ENCODE peak calls at places on chromosomes 12 and 14, in seven cellular contexts. U is HCEC 1CT; V is stimulated activated CD4-positive, alpha-beta T cell treated with anti-CD3 and anti-CD28 coated beads, Interleukin-12 subunit alpha, Interleukin-12 subunit beta, amount 100 ng/mL, for 24 hours; D is brain microvascular endothelial cell; S is foreskin melanocyte; C is fibroblast of lung; K is left colon. R is an unnamed sample.

GRCh38 chr12:62260733-62261683 is 804 bp downstream of the USP15 start:
- DNase-seq in D (peak; percentile 29), S (peak; percentile 24), U (peak; percentile 41), K (peak; percentile 65), V (no peak), C (peak; percentile 58), R (peak; percentile 30)

GRCh38 chr12:116044181-116044580 is 233.3 kb downstream of the MED13L start:
- DNase-seq in C (peak; percentile 50), V (no peak), S (no peak), U (no peak), D (peak; percentile 29), K (no peak), R (no peak)

GRCh38 chr14:68574906-68575305 is 218.0 kb downstream of the ZFP36L1 start:
- DNase-seq in C (peak; percentile 65), D (no peak), S (peak; percentile 51), V (no peak), U (peak; percentile 42), K (no peak), R (no peak)

GRCh38 chr12:100372846-100373245 is 16.0 kb downstream of the SLC17A8 start:
- DNase-seq in K (no peak), V (no peak), D (no peak), C (no peak), U (no peak), S (no peak), R (no peak)

GRCh38 chr12:123105427-123105826 is 45.5 kb downstream of the PITPNM2 start:
- DNase-seq in S (no peak), U (no peak), K (no peak), V (no peak), D (no peak), C (no peak), R (no peak)

GRCh38 chr12:115960-116915 is 49.7 kb downstream of the IQSEC3 start:
- DNase-seq in S (no peak), V (no peak), D (no peak), K (no peak), C (no peak), U (no peak), R (no peak)

GRCh38 chr12:32440120-32440865 is 40.9 kb downstream of the FGD4 start:
- DNase-seq in C (no peak), S (no peak), U (no peak), K (no peak), V (no peak), D (no peak), R (no peak)

GRCh38 chr14:86574026-86574777 is 1044.3 kb downstream of the FLRT2 start:
- DNase-seq in D (peak; percentile 38), C (peak; percentile 57), U (no peak), V (no peak), S (no peak), K (no peak), R (no peak)

GRCh38 chr14:88518592-88519512 is 36.0 kb downstream of the PTPN21 start:
- DNase-seq in S (peak; percentile 6), U (peak; percentile 78), V (no peak), K (no peak), C (peak; percentile 80), D (peak; percentile 69), R (no peak)

GRCh38 chr14:92473261-92473946 is 40.2 kb upstream of the RIN3 start:
- DNase-seq in C (peak; percentile 35), D (peak; percentile 60), U (peak; percentile 84), S (no peak), V (no peak), K (no peak), R (no peak)

GRCh38 chr12:117498256-117498655 is 136.8 kb upstream of the NOS1 start:
- DNase-seq in U (no peak), S (no peak), C (no peak), V (no peak), D (no peak), K (no peak), R (no peak)

GRCh38 chr12:13661005-13661887 is 320.2 kb downstream of the GRIN2B start:
- DNase-seq in K (peak; percentile 64), C (peak; percentile 36), V (no peak), S (peak; percentile 24), D (peak; percentile 38), U (peak; percentile 16), R (peak; percentile 22)

GRCh38 chr12:107684990-107685359 is 624 bp upstream of the PWP1 start:
- DNase-seq in C (peak; percentile 26), K (peak; percentile 46), U (peak; percentile 15), D (peak; percentile 23), S (peak; percentile 67), V (no peak), R (no peak)

GRCh38 chr12:91637789-91638624 is 455.4 kb upstream of the DCN start:
- DNase-seq in S (no peak), V (no peak), D (no peak), U (no peak), K (no peak), C (no peak), R (no peak)

GRCh38 chr12:121893901-121894540 is 5.4 kb downstream of the PSMD9 start:
- DNase-seq in U (peak; percentile 63), V (no peak), C (peak; percentile 67), D (peak; percentile 53), S (peak; percentile 69), K (no peak), R (no peak)

GRCh38 chr12:131105736-131106356 is 152.1 kb downstream of the ADGRD1 start:
- DNase-seq in C (no peak), D (no peak), S (no peak), U (no peak), K (no peak), V (peak; percentile 31), R (no peak)

GRCh38 chr12:15534322-15534721 is 212.0 kb downstream of the PTPRO start:
- DNase-seq in S (no peak), K (no peak), U (no peak), V (no peak), C (peak; percentile 21), D (no peak), R (peak; percentile 14)

GRCh38 chr12:124915249-124916236 is 1.1 kb upstream of the UBC start:
- DNase-seq in C (no peak), U (peak; percentile 60), S (no peak), V (no peak), D (no peak), K (peak; percentile 76), R (peak; percentile 31)

GRCh38 chr12:78210894-78211302 is 380.2 kb downstream of the NAV3 start:
- DNase-seq in U (peak; percentile 80), K (no peak), S (peak; percentile 47), V (no peak), D (peak; percentile 57), C (peak; percentile 85), R (no peak)

GRCh38 chr14:45526715-45527549 is 273.9 kb upstream of the MIS18BP1 start:
- DNase-seq in V (no peak), U (no peak), S (peak; percentile 38), C (no peak), D (peak; percentile 18), K (no peak), R (peak; percentile 56)

GRCh38 chr12:109458771-109459208 is 18.3 kb downstream of the KCTD10 start:
- DNase-seq in C (peak; percentile 52), V (no peak), U (no peak), K (no peak), S (no peak), D (peak; percentile 40), R (no peak)

GRCh38 chr14:35808076-35808657 is 928 bp downstream of the RALGAPA1 start:
- DNase-seq in V (no peak), S (no peak), U (no peak), K (peak; percentile 54), C (peak; percentile 10), D (no peak), R (no peak)

GRCh38 chr12:12449533-12450025 is 92.7 kb downstream of the BORCS5 start:
- DNase-seq in V (no peak), D (no peak), U (no peak), S (no peak), K (no peak), C (no peak), R (no peak)

GRCh38 chr12:71220295-71220694 is 62.5 kb upstream of the TSPAN8 start:
- DNase-seq in V (no peak), K (no peak), C (no peak), S (no peak), D (no peak), U (no peak), R (no peak)

GRCh38 chr14:71538949-71539659 is 393.1 kb upstream of the RGS6 start:
- DNase-seq in C (no peak), V (no peak), S (peak; percentile 53), K (no peak), D (no peak), U (peak; percentile 37), R (no peak)